ENCODE peak calls at places on chromosomes 6 and 20, in eight cellular contexts. H is C1 segment of cervical spinal cord, Z is epithelial cell of proximal tubule, J is amygdala, W is breast epithelium, L is transverse colon, U is AG09319, Y is NCI-H1930. K is an unnamed sample.

GRCh38 chr20:62168061-62168460 is 14.8 kb upstream of the MTG2 start:
- DNase-seq in J (no peak), W (no peak), H (no peak), L (no peak), Z (no peak), U (no peak), Y (no peak), K (no peak)

GRCh38 chr6:126873351-126873750 is 245.1 kb upstream of the RSPO3 start:
- DNase-seq in H (no peak), J (no peak), Y (no peak), L (no peak), Z (no peak), W (no peak), U (no peak), K (no peak)

GRCh38 chr6:160042014-160042773 is 73.3 kb downstream of the IGF2R start:
- DNase-seq in W (no peak), H (no peak), Y (no peak), Z (no peak), L (no peak), J (no peak), U (no peak), K (no peak)

GRCh38 chr6:97068211-97068610 is 143.7 kb downstream of the KLHL32 start:
- DNase-seq in H (no peak), U (no peak), Y (no peak), Z (no peak), J (no peak), L (no peak), W (no peak), K (peak)

GRCh38 chr6:46452312-46452917 is 38.8 kb downstream of the RCAN2 start:
- DNase-seq in L (no peak), Y (no peak), W (peak), H (no peak), Z (no peak), J (no peak), U (no peak), K (no peak)

GRCh38 chr6:71471718-71472117 is 183.1 kb downstream of the OGFRL1 start:
- DNase-seq in H (no peak), Y (no peak), U (no peak), L (no peak), Z (no peak), W (no peak), J (no peak), K (no peak)

GRCh38 chr20:47534405-47534804 is 32.7 kb downstream of the NCOA3 start:
- DNase-seq in U (no peak), L (no peak), H (no peak), J (no peak), W (no peak), Y (no peak), Z (no peak), K (no peak)

GRCh38 chr6:168418631-168419250 is 22.2 kb upstream of the SMOC2 start:
- DNase-seq in Z (no peak), L (no peak), H (no peak), J (no peak), Y (no peak), W (no peak), U (no peak), K (no peak)

GRCh38 chr20:62728028-62728780 is 19.6 kb downstream of the NTSR1 start:
- DNase-seq in J (no peak), U (no peak), H (no peak), Z (no peak), W (no peak), L (no peak), Y (no peak), K (no peak)

GRCh38 chr6:134416501-134417154 is 98.7 kb upstream of the SGK1 start:
- DNase-seq in J (no peak), Z (no peak), U (no peak), H (no peak), W (no peak), L (no peak), Y (no peak), K (no peak)